ENCODE peak calls at places on chromosomes 12 and 14, in eight cellular contexts. One of them, this sample, is unnamed.

GRCh38 chr14:59354666-59355065 is 110.5 kb downstream of the GPR135 start:
- DNase-seq in K562: no peak
- DNase-seq in stomach: no peak
- DNase-seq in ovary: no peak
- DNase-seq in tibial nerve: no peak
- DNase-seq in HepG2: no peak
- DNase-seq in SK-N-SH: no peak
- DNase-seq in suprapubic skin: no peak
- DNase-seq in this sample: no peak

GRCh38 chr14:99273025-99273723 is 1.2 kb upstream of the BCL11B start:
- DNase-seq in K562: no peak
- DNase-seq in stomach: peak; percentile 26
- DNase-seq in ovary: no peak
- DNase-seq in tibial nerve: no peak
- DNase-seq in HepG2: peak; percentile 16
- DNase-seq in SK-N-SH: peak; percentile 43
- DNase-seq in suprapubic skin: peak; percentile 83
- DNase-seq in this sample: peak; percentile 63

GRCh38 chr14:79103764-79104163 is 933.6 kb downstream of the NRXN3 start:
- DNase-seq in K562: no peak
- DNase-seq in stomach: no peak
- DNase-seq in ovary: no peak
- DNase-seq in tibial nerve: no peak
- DNase-seq in HepG2: no peak
- DNase-seq in SK-N-SH: no peak
- DNase-seq in suprapubic skin: no peak
- DNase-seq in this sample: no peak

GRCh38 chr12:76595056-76595455 is 35.5 kb upstream of the OSBPL8 start:
- DNase-seq in K562: no peak
- DNase-seq in stomach: no peak
- DNase-seq in ovary: no peak
- DNase-seq in tibial nerve: no peak
- DNase-seq in HepG2: no peak
- DNase-seq in SK-N-SH: no peak
- DNase-seq in suprapubic skin: no peak
- DNase-seq in this sample: no peak

GRCh38 chr14:22907429-22907828 is 11.5 kb downstream of the RBM23 start:
- DNase-seq in K562: no peak
- DNase-seq in stomach: no peak
- DNase-seq in ovary: no peak
- DNase-seq in tibial nerve: no peak
- DNase-seq in HepG2: no peak
- DNase-seq in SK-N-SH: no peak
- DNase-seq in suprapubic skin: no peak
- DNase-seq in this sample: no peak

GRCh38 chr12:128920468-128920867 is 67.2 kb downstream of the GLT1D1 start:
- DNase-seq in K562: no peak
- DNase-seq in stomach: no peak
- DNase-seq in ovary: no peak
- DNase-seq in tibial nerve: no peak
- DNase-seq in HepG2: no peak
- DNase-seq in SK-N-SH: no peak
- DNase-seq in suprapubic skin: no peak
- DNase-seq in this sample: no peak

GRCh38 chr14:95255487-95255886 is 64.2 kb downstream of the CLMN start:
- DNase-seq in K562: peak; percentile 22
- DNase-seq in stomach: peak; percentile 86
- DNase-seq in ovary: no peak
- DNase-seq in tibial nerve: peak; percentile 47
- DNase-seq in HepG2: no peak
- DNase-seq in SK-N-SH: no peak
- DNase-seq in suprapubic skin: peak; percentile 81
- DNase-seq in this sample: peak; percentile 91

GRCh38 chr12:92025462-92026207 is 120.0 kb downstream of the BTG1 start:
- DNase-seq in K562: no peak
- DNase-seq in stomach: no peak
- DNase-seq in ovary: no peak
- DNase-seq in tibial nerve: no peak
- DNase-seq in HepG2: no peak
- DNase-seq in SK-N-SH: no peak
- DNase-seq in suprapubic skin: no peak
- DNase-seq in this sample: no peak

GRCh38 chr14:100679707-100680438 is 46.8 kb upstream of the DLK1 start:
- DNase-seq in K562: no peak
- DNase-seq in stomach: no peak
- DNase-seq in ovary: peak; percentile 93
- DNase-seq in tibial nerve: peak; percentile 33
- DNase-seq in HepG2: peak; percentile 83
- DNase-seq in SK-N-SH: no peak
- DNase-seq in suprapubic skin: no peak
- DNase-seq in this sample: no peak

GRCh38 chr14:100532154-100532915 is 54.9 kb downstream of the BEGAIN start:
- DNase-seq in K562: no peak
- DNase-seq in stomach: peak; percentile 10
- DNase-seq in ovary: peak; percentile 44
- DNase-seq in tibial nerve: peak; percentile 10
- DNase-seq in HepG2: no peak
- DNase-seq in SK-N-SH: peak; percentile 48
- DNase-seq in suprapubic skin: peak; percentile 61
- DNase-seq in this sample: no peak

GRCh38 chr14:100239840-100240724 is 1.1 kb downstream of the YY1 start:
- DNase-seq in K562: peak; percentile 67
- DNase-seq in stomach: peak; percentile 89
- DNase-seq in ovary: peak; percentile 89
- DNase-seq in tibial nerve: peak; percentile 72
- DNase-seq in HepG2: peak; percentile 75
- DNase-seq in SK-N-SH: peak; percentile 92
- DNase-seq in suprapubic skin: peak; percentile 93
- DNase-seq in this sample: peak; percentile 89

GRCh38 chr14:96253140-96253539 is 2.9 kb upstream of the BDKRB1 start:
- DNase-seq in K562: no peak
- DNase-seq in stomach: no peak
- DNase-seq in ovary: no peak
- DNase-seq in tibial nerve: no peak
- DNase-seq in HepG2: no peak
- DNase-seq in SK-N-SH: no peak
- DNase-seq in suprapubic skin: no peak
- DNase-seq in this sample: no peak

GRCh38 chr12:108231109-108231905 is 102.2 kb downstream of the WSCD2 start:
- DNase-seq in K562: no peak
- DNase-seq in stomach: no peak
- DNase-seq in ovary: no peak
- DNase-seq in tibial nerve: no peak
- DNase-seq in HepG2: no peak
- DNase-seq in SK-N-SH: no peak
- DNase-seq in suprapubic skin: no peak
- DNase-seq in this sample: no peak

GRCh38 chr12:123388948-123389559 is 5.1 kb downstream of the KMT5A start:
- DNase-seq in K562: peak; percentile 70
- DNase-seq in stomach: no peak
- DNase-seq in ovary: no peak
- DNase-seq in tibial nerve: no peak
- DNase-seq in HepG2: no peak
- DNase-seq in SK-N-SH: peak; percentile 82
- DNase-seq in suprapubic skin: no peak
- DNase-seq in this sample: no peak

GRCh38 chr14:37122288-37122687 is 50.1 kb downstream of the SLC25A21 start:
- DNase-seq in K562: no peak
- DNase-seq in stomach: no peak
- DNase-seq in ovary: no peak
- DNase-seq in tibial nerve: no peak
- DNase-seq in HepG2: peak; percentile 75
- DNase-seq in SK-N-SH: no peak
- DNase-seq in suprapubic skin: no peak
- DNase-seq in this sample: no peak

GRCh38 chr14:68088463-68088862 is 268.9 kb downstream of the RAD51B start:
- DNase-seq in K562: no peak
- DNase-seq in stomach: no peak
- DNase-seq in ovary: peak; percentile 55
- DNase-seq in tibial nerve: no peak
- DNase-seq in HepG2: no peak
- DNase-seq in SK-N-SH: no peak
- DNase-seq in suprapubic skin: no peak
- DNase-seq in this sample: no peak

GRCh38 chr14:23121401-23121800 is 2.3 kb upstream of the CEBPE start:
- DNase-seq in K562: no peak
- DNase-seq in stomach: peak; percentile 48
- DNase-seq in ovary: peak; percentile 86
- DNase-seq in tibial nerve: no peak
- DNase-seq in HepG2: no peak
- DNase-seq in SK-N-SH: no peak
- DNase-seq in suprapubic skin: no peak
- DNase-seq in this sample: peak; percentile 36

GRCh38 chr12:95200128-95200973 is 16.9 kb downstream of the FGD6 start:
- DNase-seq in K562: no peak
- DNase-seq in stomach: no peak
- DNase-seq in ovary: no peak
- DNase-seq in tibial nerve: no peak
- DNase-seq in HepG2: no peak
- DNase-seq in SK-N-SH: no peak
- DNase-seq in suprapubic skin: no peak
- DNase-seq in this sample: no peak
- H3K27ac ChIP-seq in K562: peak overlapping the region; percentile 21
- H3K27ac ChIP-seq in stomach: no peak overlapping the region
- H3K27ac ChIP-seq in ovary: peak overlapping the region; percentile 58
- H3K27ac ChIP-seq in tibial nerve: peak overlapping the region; percentile 51
- H3K27ac ChIP-seq in HepG2: no peak overlapping the region
- H3K27ac ChIP-seq in SK-N-SH: peak overlapping the region; percentile 87
- H3K27ac ChIP-seq in suprapubic skin: peak overlapping the region; percentile 39
- H3K27ac ChIP-seq in this sample: peak overlapping the region; percentile 82

GRCh38 chr14:73723799-73724621 is 9.8 kb upstream of the PNMA1 start:
- DNase-seq in K562: no peak
- DNase-seq in stomach: peak; percentile 63
- DNase-seq in ovary: peak; percentile 75
- DNase-seq in tibial nerve: peak; percentile 72
- DNase-seq in HepG2: no peak
- DNase-seq in SK-N-SH: peak; percentile 45
- DNase-seq in suprapubic skin: no peak
- DNase-seq in this sample: no peak
- TF ChIP-seq EP300 in K562: no peak
- TF ChIP-seq EP300 in stomach: no peak
- TF ChIP-seq EP300 in ovary: peak; percentile 78
- TF ChIP-seq EP300 in tibial nerve: peak; percentile 6
- TF ChIP-seq EP300 in HepG2: no peak
- TF ChIP-seq EP300 in SK-N-SH: no peak
- TF ChIP-seq EP300 in suprapubic skin: no peak
- TF ChIP-seq EP300 in this sample: peak; percentile 11

GRCh38 chr12:115813256-115813655 is 464.2 kb downstream of the MED13L start:
- DNase-seq in K562: no peak
- DNase-seq in stomach: no peak
- DNase-seq in ovary: no peak
- DNase-seq in tibial nerve: no peak
- DNase-seq in HepG2: no peak
- DNase-seq in SK-N-SH: no peak
- DNase-seq in suprapubic skin: no peak
- DNase-seq in this sample: peak; percentile 13

GRCh38 chr12:115811066-115811465 is 466.4 kb downstream of the MED13L start:
- DNase-seq in K562: no peak
- DNase-seq in stomach: no peak
- DNase-seq in ovary: no peak
- DNase-seq in tibial nerve: no peak
- DNase-seq in HepG2: no peak
- DNase-seq in SK-N-SH: no peak
- DNase-seq in suprapubic skin: no peak
- DNase-seq in this sample: no peak

GRCh38 chr12:115810580-115810979 is 466.9 kb downstream of the MED13L start:
- DNase-seq in K562: no peak
- DNase-seq in stomach: no peak
- DNase-seq in ovary: no peak
- DNase-seq in tibial nerve: no peak
- DNase-seq in HepG2: no peak
- DNase-seq in SK-N-SH: no peak
- DNase-seq in suprapubic skin: no peak
- DNase-seq in this sample: no peak

GRCh38 chr12:115810166-115810565 is 467.3 kb downstream of the MED13L start:
- DNase-seq in K562: no peak
- DNase-seq in stomach: no peak
- DNase-seq in ovary: no peak
- DNase-seq in tibial nerve: no peak
- DNase-seq in HepG2: no peak
- DNase-seq in SK-N-SH: no peak
- DNase-seq in suprapubic skin: no peak
- DNase-seq in this sample: peak; percentile 18

DNA sequence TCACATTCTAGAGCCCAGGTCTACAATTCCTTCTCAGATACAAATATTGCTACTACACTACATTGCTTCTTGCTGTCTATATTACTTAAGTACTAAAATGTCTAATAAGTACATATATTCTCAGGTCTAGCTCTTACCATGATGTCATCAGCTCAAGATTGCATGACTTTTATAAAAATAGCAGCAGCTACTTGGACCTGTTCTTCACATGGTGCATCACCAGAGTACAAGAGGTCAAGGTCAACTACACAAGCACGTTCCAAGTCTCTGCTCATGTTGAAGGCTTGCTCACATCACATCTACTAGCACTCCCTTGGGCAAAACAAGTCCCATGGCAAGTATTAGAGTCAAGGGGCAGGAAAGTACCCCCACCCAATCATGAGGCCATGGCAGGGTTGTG is 465.6 kb downstream of the MED13L start:
- DNase-seq in K562: no peak
- DNase-seq in stomach: no peak
- DNase-seq in ovary: no peak
- DNase-seq in tibial nerve: no peak
- DNase-seq in HepG2: no peak
- DNase-seq in SK-N-SH: no peak
- DNase-seq in suprapubic skin: no peak
- DNase-seq in this sample: no peak
- H3K27me3 ChIP-seq in K562: no peaks in the 10 kb centered on the region
- H3K27me3 ChIP-seq in stomach: peaks cover 15% of the 10 kb centered on the region
- H3K27me3 ChIP-seq in ovary: no peaks in the 10 kb centered on the region
- H3K27me3 ChIP-seq in tibial nerve: no peaks in the 10 kb centered on the region
- H3K27me3 ChIP-seq in HepG2: no peaks in the 10 kb centered on the region
- H3K27me3 ChIP-seq in SK-N-SH: no peaks in the 10 kb centered on the region
- H3K27me3 ChIP-seq in suprapubic skin: peaks cover 11% of the 10 kb centered on the region
- H3K27me3 ChIP-seq in this sample: no peaks in the 10 kb centered on the region

GRCh38 chr12:119990382-119990874 is 1.4 kb downstream of the BICDL1 start:
- DNase-seq in K562: no peak
- DNase-seq in stomach: no peak
- DNase-seq in ovary: no peak
- DNase-seq in tibial nerve: no peak
- DNase-seq in HepG2: no peak
- DNase-seq in SK-N-SH: no peak
- DNase-seq in suprapubic skin: no peak
- DNase-seq in this sample: no peak
- H3K27ac ChIP-seq in K562: no peak overlapping the region
- H3K27ac ChIP-seq in stomach: peak overlapping the region; percentile 74
- H3K27ac ChIP-seq in ovary: no peak overlapping the region
- H3K27ac ChIP-seq in tibial nerve: no peak overlapping the region
- H3K27ac ChIP-seq in HepG2: no peak overlapping the region
- H3K27ac ChIP-seq in SK-N-SH: no peak overlapping the region
- H3K27ac ChIP-seq in suprapubic skin: no peak overlapping the region
- H3K27ac ChIP-seq in this sample: no peak overlapping the region

DNA sequence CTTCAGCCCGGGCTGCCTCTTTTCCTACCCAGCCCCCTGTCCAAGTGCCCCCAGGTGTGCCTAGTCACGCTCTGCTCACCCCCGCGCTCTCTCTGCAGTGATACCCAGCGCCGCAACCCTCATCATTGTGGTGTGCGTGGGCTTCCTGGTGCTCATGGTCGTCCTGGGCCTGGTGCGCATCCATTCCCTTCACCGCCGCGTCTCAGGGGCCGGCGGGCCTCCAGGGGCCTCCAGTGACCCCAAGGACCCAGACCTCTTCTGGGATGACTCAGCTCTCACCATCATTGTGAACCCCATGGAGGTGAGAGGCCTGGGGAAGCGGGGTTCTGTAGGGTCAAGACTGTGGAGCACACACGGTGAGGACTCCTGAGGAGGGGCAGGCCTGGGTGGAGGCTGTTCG is 27.2 kb downstream of the CLSTN3 start:
- DNase-seq in K562: no peak
- DNase-seq in stomach: no peak
- DNase-seq in ovary: no peak
- DNase-seq in tibial nerve: no peak
- DNase-seq in HepG2: no peak
- DNase-seq in SK-N-SH: no peak
- DNase-seq in suprapubic skin: no peak
- DNase-seq in this sample: no peak
- TF ChIP-seq EP300 in K562: no peak
- TF ChIP-seq EP300 in stomach: no peak
- TF ChIP-seq EP300 in ovary: no peak
- TF ChIP-seq EP300 in tibial nerve: no peak
- TF ChIP-seq EP300 in HepG2: no peak
- TF ChIP-seq EP300 in SK-N-SH: no peak
- TF ChIP-seq EP300 in suprapubic skin: no peak
- TF ChIP-seq EP300 in this sample: no peak